ENCODE peak calls at places on chromosomes 13 and 19, in nine cellular contexts. U, D, H, G, A, P, M, R and F are unnamed samples.

GRCh38 chr13:25473864-25474263 is 102.1 kb downstream of the ATP8A2 start:
- DNase-seq in U (no peak), D (no peak), H (no peak), G (peak; percentile 79), A (no peak), P (no peak), M (no peak), R (no peak), F (no peak)

GRCh38 chr13:113876341-113877148 is 12.7 kb upstream of the GAS6 start:
- DNase-seq in U (no peak), D (no peak), H (no peak), G (no peak), A (no peak), P (no peak), M (no peak), R (no peak), F (no peak)

GRCh38 chr19:13169769-13170168 is 19.6 kb downstream of the IER2 start:
- DNase-seq in U (no peak), D (peak; percentile 65), H (peak; percentile 70), G (peak; percentile 66), A (no peak), P (no peak), M (peak; percentile 89), R (peak; percentile 22), F (peak; percentile 95)

GRCh38 chr19:13526552-13526951 is 20.3 kb upstream of the CACNA1A start:
- DNase-seq in U (no peak), D (peak; percentile 18), H (no peak), G (peak; percentile 1), A (peak; percentile 9), P (peak; percentile 21), M (no peak), R (peak; percentile 36), F (no peak)

GRCh38 chr19:2952953-2953481 is 8.2 kb upstream of the ZNF77 start:
- DNase-seq in U (no peak), D (no peak), H (peak; percentile 61), G (peak; percentile 19), A (peak; percentile 31), P (no peak), M (no peak), R (no peak), F (peak; percentile 56)

GRCh38 chr19:5394907-5395505 is 54.4 kb upstream of the PTPRS start:
- DNase-seq in U (no peak), D (no peak), H (no peak), G (no peak), A (no peak), P (no peak), M (no peak), R (no peak), F (no peak)

GRCh38 chr13:109140054-109140776 is 510.8 kb downstream of the MYO16 start:
- DNase-seq in U (no peak), D (no peak), H (no peak), G (no peak), A (no peak), P (no peak), M (no peak), R (peak; percentile 10), F (no peak)

GRCh38 chr19:16627194-16627927 is 643 bp downstream of the MED26 start:
- DNase-seq in U (peak; percentile 2), D (no peak), H (peak; percentile 28), G (no peak), A (peak; percentile 69), P (no peak), M (peak; percentile 11), R (no peak), F (peak; percentile 25)

GRCh38 chr13:73428706-73429105 is 369.9 kb downstream of the KLF5 start:
- DNase-seq in U (no peak), D (no peak), H (no peak), G (no peak), A (no peak), P (no peak), M (no peak), R (no peak), F (no peak)

GRCh38 chr13:50893211-50893852 is 16.3 kb upstream of the RNASEH2B start:
- DNase-seq in U (no peak), D (peak; percentile 19), H (no peak), G (peak; percentile 37), A (peak; percentile 93), P (no peak), M (no peak), R (peak; percentile 29), F (no peak)

GRCh38 chr13:100541882-100542545 is 46.6 kb downstream of the GGACT start:
- DNase-seq in U (no peak), D (no peak), H (no peak), G (no peak), A (no peak), P (no peak), M (no peak), R (no peak), F (peak; percentile 34)

GRCh38 chr13:80334582-80335260 is 6.2 kb downstream of the SPRY2 start:
- DNase-seq in U (no peak), D (peak; percentile 43), H (no peak), G (peak; percentile 47), A (no peak), P (no peak), M (no peak), R (peak; percentile 33), F (no peak)

GRCh38 chr19:56084835-56085536 is 36.1 kb downstream of the ZNF787 start:
- DNase-seq in U (no peak), D (no peak), H (no peak), G (no peak), A (no peak), P (no peak), M (no peak), R (no peak), F (no peak)

GRCh38 chr13:113179374-113180230 is 21.2 kb downstream of the PROZ start:
- DNase-seq in U (no peak), D (peak; percentile 82), H (no peak), G (peak; percentile 64), A (no peak), P (no peak), M (no peak), R (no peak), F (no peak)

GRCh38 chr13:39132286-39132685 is 94.0 kb downstream of the NHLRC3 start:
- DNase-seq in U (no peak), D (no peak), H (peak; percentile 36), G (no peak), A (no peak), P (no peak), M (no peak), R (no peak), F (peak; percentile 19)

GRCh38 chr13:74920945-74921725 is 560.8 kb downstream of the TBC1D4 start:
- DNase-seq in U (no peak), D (no peak), H (no peak), G (peak; percentile 15), A (no peak), P (no peak), M (no peak), R (no peak), F (no peak)

GRCh38 chr19:3817761-3818160 is 31.6 kb upstream of the MATK start:
- DNase-seq in U (no peak), D (no peak), H (no peak), G (no peak), A (no peak), P (no peak), M (no peak), R (no peak), F (no peak)

GRCh38 chr13:45137501-45137880 is 17.2 kb downstream of the GTF2F2 start:
- DNase-seq in U (no peak), D (no peak), H (no peak), G (no peak), A (no peak), P (no peak), M (no peak), R (no peak), F (no peak)
- H3K27ac ChIP-seq in U (no peak overlapping the region), D (no peak overlapping the region), H (no peak overlapping the region), G (no peak overlapping the region), A (no peak overlapping the region), P (peak overlapping the region; percentile 1), M (no peak overlapping the region), R (no peak overlapping the region), F (no peak overlapping the region)

GRCh38 chr13:36310417-36311108 is 12.9 kb upstream of the CCDC169 start:
- DNase-seq in U (no peak), D (peak; percentile 38), H (no peak), G (peak; percentile 28), A (no peak), P (no peak), M (no peak), R (peak; percentile 32), F (no peak)
- TF ChIP-seq CTCF in U (no peak), D (no peak), H (no peak), G (no peak), A (no peak), P (no peak), M (no peak), R (no peak), F (no peak)

GRCh38 chr13:111203742-111204386 is 88.8 kb downstream of the ARHGEF7 start:
- DNase-seq in U (no peak), D (no peak), H (no peak), G (no peak), A (peak; percentile 51), P (no peak), M (no peak), R (no peak), F (no peak)
- H3K27ac ChIP-seq in U (no peak overlapping the region), D (peak overlapping the region; percentile 77), H (peak overlapping the region; percentile 88), G (peak overlapping the region; percentile 50), A (peak overlapping the region; percentile 93), P (no peak overlapping the region), M (no peak overlapping the region), R (no peak overlapping the region), F (peak overlapping the region; percentile 64)

GRCh38 chr19:45446295-45446694 is 21.5 kb upstream of the FOSB start:
- DNase-seq in U (no peak), D (peak; percentile 52), H (peak; percentile 41), G (peak; percentile 36), A (peak; percentile 73), P (no peak), M (no peak), R (peak; percentile 62), F (no peak)
- TF ChIP-seq CTCF in U (peak; percentile 30), D (peak; percentile 54), H (peak; percentile 21), G (peak; percentile 49), A (peak; percentile 79), P (peak; percentile 31), M (peak; percentile 79), R (peak; percentile 48), F (no peak)

DNA sequence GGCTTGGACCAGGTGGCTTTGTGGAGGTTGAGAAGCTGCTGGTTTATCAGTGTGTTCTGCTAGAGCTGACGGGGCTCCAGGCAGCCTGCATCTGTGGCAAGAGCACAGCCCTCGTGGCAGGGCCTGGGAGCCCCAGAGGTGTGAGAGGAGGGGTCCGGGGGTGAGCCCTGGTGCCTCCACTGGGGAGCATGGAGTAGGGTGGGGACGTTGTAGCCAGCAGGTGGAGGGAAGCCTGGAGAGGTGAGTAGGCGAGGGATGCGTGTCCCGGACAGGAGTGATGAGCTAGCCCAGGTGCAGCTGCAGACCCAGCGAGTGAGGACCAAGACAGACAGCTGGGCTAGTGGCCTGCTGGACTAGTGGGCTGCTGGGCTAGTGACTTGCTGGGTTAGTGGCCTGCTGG is 51.0 kb downstream of the SLC7A9 start:
- DNase-seq in U (no peak), D (no peak), H (no peak), G (no peak), A (no peak), P (no peak), M (no peak), R (no peak), F (no peak)
- H3K27ac ChIP-seq in U (no peak overlapping the region), D (no peak overlapping the region), H (no peak overlapping the region), G (no peak overlapping the region), A (no peak overlapping the region), P (no peak overlapping the region), M (no peak overlapping the region), R (no peak overlapping the region), F (no peak overlapping the region)